ENCODE peak calls at places on chromosome 15, in nine cellular contexts. W, T, U, C, R, L, O, H and D are unnamed samples.

GRCh38 chr15:79918278-79918677 is 21.5 kb upstream of the MTHFS start:
- DNase-seq in T (no peak), H (no peak), R (no peak), L (no peak), W (no peak), C (peak), U (no peak), O (no peak), D (no peak)

GRCh38 chr15:34584321-34584668 is 844 bp upstream of the GOLGA8B start:
- DNase-seq in H (no peak), L (no peak), W (no peak), T (no peak), R (no peak), C (no peak), U (no peak), O (no peak), D (no peak)

GRCh38 chr15:58396181-58396580 is 35.6 kb upstream of the LIPC start:
- DNase-seq in T (peak), O (no peak), R (peak), U (no peak), H (no peak), L (no peak), W (no peak), C (no peak), D (no peak)

GRCh38 chr15:63234479-63234878 is 42.9 kb upstream of the APH1B start:
- DNase-seq in H (no peak), R (peak), W (no peak), L (peak), U (peak), O (no peak), T (peak), C (no peak), D (no peak)

GRCh38 chr15:59591372-59591771 is 20.2 kb upstream of the GCNT3 start:
- DNase-seq in L (no peak), H (no peak), R (no peak), C (no peak), O (no peak), U (no peak), T (no peak), W (no peak), D (no peak)

GRCh38 chr15:45640610-45641009 is 5.8 kb downstream of the SQOR start:
- DNase-seq in C (no peak), H (no peak), U (no peak), O (no peak), L (no peak), R (peak), W (no peak), T (peak), D (no peak)

GRCh38 chr15:43776718-43777292 is at the start of gene ELL3:
- DNase-seq in C (peak), L (peak), T (peak), U (peak), O (no peak), H (peak), R (peak), W (peak), D (peak)

GRCh38 chr15:78315686-78316085 is 16.3 kb upstream of the SKIC8 start:
- DNase-seq in W (no peak), C (no peak), H (no peak), O (no peak), R (no peak), L (no peak), T (peak), U (peak), D (peak)

GRCh38 chr15:72312605-72313447 is 7.1 kb downstream of the CELF6 start:
- DNase-seq in O (peak), L (peak), U (peak), C (peak), H (peak), W (peak), R (peak), T (peak), D (peak)
- TF ChIP-seq CTCF in O (peak), L (peak), U (peak), C (peak), H (peak), W (peak), R (peak), T (peak), D (peak)

GRCh38 chr15:92898988-92899909 is 875 bp upstream of the CHD2 start:
- DNase-seq in O (no peak), R (no peak), L (no peak), T (peak), H (no peak), C (no peak), W (no peak), U (no peak), D (peak)
- TF ChIP-seq CTCF in O (no peak), R (peak), L (peak), T (peak), H (peak), C (no peak), W (peak), U (peak), D (peak)

GRCh38 chr15:95853350-95853749 is 477.1 kb upstream of the NR2F2 start:
- DNase-seq in O (no peak), W (no peak), T (no peak), H (no peak), R (no peak), C (no peak), L (no peak), U (no peak), D (no peak)

GRCh38 chr15:95848126-95848525 is 482.4 kb upstream of the NR2F2 start:
- DNase-seq in W (no peak), T (no peak), O (no peak), C (no peak), H (no peak), L (no peak), R (no peak), U (no peak), D (no peak)

GRCh38 chr15:95845862-95846515 is 484.5 kb upstream of the NR2F2 start:
- DNase-seq in C (peak), W (no peak), O (no peak), R (no peak), L (peak), T (no peak), H (no peak), U (no peak), D (no peak)

DNA sequence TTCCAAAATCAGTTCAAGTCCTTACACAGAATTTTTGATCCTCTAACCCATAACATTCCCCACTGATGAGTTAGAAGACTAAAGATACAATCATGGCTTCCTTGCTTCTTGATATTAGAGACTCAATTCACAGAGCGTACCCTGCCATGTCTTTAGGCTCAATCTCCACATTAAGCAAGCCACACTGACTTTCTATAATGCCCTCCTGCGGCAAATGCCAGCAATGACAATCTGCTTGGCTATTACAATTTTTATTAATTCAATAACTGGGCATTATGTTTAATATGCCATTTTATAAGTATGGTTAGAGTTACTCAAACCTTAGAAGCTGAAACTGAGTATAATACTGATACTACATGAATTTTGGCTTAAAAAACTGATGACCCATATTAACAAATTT is 479.7 kb upstream of the NR2F2 start:
- DNase-seq in U (peak), O (no peak), R (no peak), L (no peak), W (no peak), T (peak), C (no peak), H (no peak), D (no peak)
- TF ChIP-seq CTCF in U (peak), O (no peak), R (peak), L (no peak), W (no peak), T (peak), C (no peak), H (no peak), D (no peak)

DNA sequence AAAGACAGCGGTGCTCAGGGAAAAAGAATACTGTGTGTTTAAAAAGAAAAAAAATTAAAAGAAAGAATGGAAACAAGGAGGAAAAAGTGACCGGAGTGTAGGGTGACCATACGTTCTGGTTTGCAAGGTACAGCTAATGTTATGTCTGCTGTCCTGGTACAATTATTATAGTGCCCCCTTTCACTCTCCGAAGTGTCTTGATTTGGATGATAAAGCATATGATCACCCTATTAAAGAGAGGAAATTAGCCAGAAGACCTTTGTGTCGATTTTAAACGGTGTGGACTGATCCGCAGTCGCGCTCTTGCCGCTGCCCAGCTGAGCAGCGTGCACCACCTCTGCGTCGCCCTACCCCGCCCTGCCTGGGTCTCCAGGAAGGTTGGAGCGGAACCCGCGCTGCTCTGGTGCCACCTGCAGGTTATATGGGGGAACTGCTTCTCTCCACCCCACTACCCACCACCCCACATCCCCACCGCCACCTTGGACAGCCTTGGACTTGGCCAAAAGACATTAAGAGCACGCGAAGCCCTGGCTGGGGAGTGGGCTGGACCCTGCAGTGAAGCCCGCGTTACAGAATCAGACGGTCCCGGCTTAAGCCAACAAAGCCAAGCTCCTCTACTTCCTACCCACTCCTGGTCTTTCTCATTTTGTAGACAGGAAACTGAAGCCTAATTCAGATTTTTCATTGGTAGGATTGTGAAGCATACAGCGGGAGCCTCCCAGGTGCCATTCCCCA is 41.2 kb upstream of the UBE2Q2 start:
- DNase-seq in H (peak), U (peak), L (peak), R (peak), T (peak), C (peak), O (peak), W (peak), D (peak)
- TF ChIP-seq CTCF in H (peak), U (peak), L (peak), R (peak), T (peak), C (peak), O (peak), W (peak), D (peak)

DNA sequence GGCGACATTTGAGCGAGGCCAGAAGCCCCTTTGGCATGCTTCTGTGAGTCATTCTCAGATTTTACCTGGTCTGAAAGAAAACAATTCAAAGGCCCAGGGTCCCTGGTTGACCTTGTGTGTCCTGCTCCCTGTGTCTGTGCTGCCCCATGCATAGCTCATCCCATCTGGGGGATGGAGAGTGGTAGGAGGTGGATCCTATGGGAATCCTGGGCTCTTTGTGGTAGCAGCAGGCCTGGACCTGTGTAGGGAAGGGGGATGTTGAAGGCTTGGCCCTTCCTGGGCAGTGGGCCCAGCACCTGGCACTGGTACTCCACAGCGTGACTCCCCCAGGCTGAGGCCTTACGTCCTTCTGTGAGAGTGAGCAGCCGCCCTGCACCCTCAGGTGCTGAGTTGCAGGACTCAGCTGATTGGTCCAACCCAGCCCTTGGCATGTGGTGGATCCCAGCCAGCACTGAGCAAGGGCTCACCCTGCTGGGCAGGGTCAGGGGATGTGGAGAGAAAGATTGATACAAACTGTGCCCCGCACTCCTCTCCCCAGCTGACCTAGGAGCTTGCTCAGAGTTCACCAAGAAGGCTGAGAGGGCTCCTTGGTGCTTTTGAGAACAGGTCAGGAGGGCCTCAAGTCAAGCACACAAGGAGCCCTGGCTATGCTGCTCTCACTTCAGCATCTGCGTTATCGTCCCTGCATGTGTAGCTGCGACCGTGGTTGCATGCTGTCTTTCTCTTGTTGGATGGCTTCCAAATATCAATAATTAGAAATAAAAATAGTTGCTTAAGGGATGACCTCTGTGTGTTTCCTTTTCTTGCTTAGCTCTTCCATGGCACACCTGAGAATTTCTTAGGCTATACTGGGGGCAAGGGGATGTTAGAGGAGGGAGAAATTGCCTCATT is 21.4 kb upstream of the JMJD7 start:
- DNase-seq in T (no peak), U (no peak), C (no peak), O (no peak), H (no peak), W (no peak), R (no peak), L (peak), D (no peak)
- TF ChIP-seq CTCF in T (no peak), U (no peak), C (no peak), O (no peak), H (no peak), W (no peak), R (no peak), L (peak), D (no peak)

DNA sequence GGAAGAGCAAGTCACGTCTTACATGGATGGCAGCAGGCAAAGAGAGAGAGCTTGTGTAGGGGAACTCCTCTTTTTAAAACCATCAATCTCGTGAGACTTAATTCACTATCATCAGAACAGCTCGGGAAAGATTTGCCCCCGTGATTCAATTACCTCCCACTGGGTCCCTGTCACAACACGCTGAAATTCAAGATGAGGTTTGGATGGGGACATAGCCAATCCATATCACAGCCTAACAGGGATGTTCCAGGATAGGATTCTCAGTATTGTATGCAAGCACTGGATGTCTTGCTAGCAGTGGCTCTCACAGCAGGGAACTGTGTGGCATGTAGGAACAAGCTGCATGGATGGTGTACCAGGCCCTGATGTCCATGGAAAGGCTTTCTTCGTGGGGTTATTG is 47.8 kb upstream of the SLC24A5 start:
- DNase-seq in H (no peak), W (no peak), L (no peak), U (no peak), R (no peak), O (no peak), T (no peak), C (no peak), D (no peak)
- TF ChIP-seq CTCF in H (no peak), W (no peak), L (no peak), U (no peak), R (no peak), O (no peak), T (no peak), C (no peak), D (no peak)